ENCODE peak calls at places on chromosomes 7 and 10, in ten cellular contexts. One of them, this sample, is unnamed.

GRCh38 chr10:124727389-124727960 is 16.7 kb downstream of the FAM53B start:
- DNase-seq in ACHN: no peak
- DNase-seq in T-helper 1 cell: no peak
- DNase-seq in HCT116: no peak
- DNase-seq in GM04503: no peak
- DNase-seq in lower lobe of right lung: no peak
- DNase-seq in stimulated activated CD4-positive, alpha-beta T cell treated with anti-CD3 and anti-CD28 coated beads, Interleukin-12 subunit alpha, Interleukin-12 subunit beta, amount 100 ng/mL, for 4 hours: no peak
- DNase-seq in activated CD8-positive, alpha-beta memory T cell treated with anti-CD3 and anti-CD28 coated beads for 24 hours: peak; percentile 44
- DNase-seq in hepatic stellate cell: no peak
- DNase-seq in IMR-90: no peak
- DNase-seq in this sample: no peak

GRCh38 chr7:74284781-74285259 is 4.4 kb upstream of the CLIP2 start:
- DNase-seq in IMR-90: no peak
- DNase-seq in ACHN: no peak
- DNase-seq in hepatic stellate cell: no peak
- DNase-seq in activated CD8-positive, alpha-beta memory T cell treated with anti-CD3 and anti-CD28 coated beads for 24 hours: no peak
- DNase-seq in lower lobe of right lung: no peak
- DNase-seq in HCT116: no peak
- DNase-seq in GM04503: no peak
- DNase-seq in T-helper 1 cell: no peak
- DNase-seq in stimulated activated CD4-positive, alpha-beta T cell treated with anti-CD3 and anti-CD28 coated beads, Interleukin-12 subunit alpha, Interleukin-12 subunit beta, amount 100 ng/mL, for 4 hours: no peak
- DNase-seq in this sample: no peak

GRCh38 chr10:69060127-69060798 is 27.6 kb upstream of the SRGN start:
- DNase-seq in ACHN: no peak
- DNase-seq in hepatic stellate cell: no peak
- DNase-seq in GM04503: no peak
- DNase-seq in activated CD8-positive, alpha-beta memory T cell treated with anti-CD3 and anti-CD28 coated beads for 24 hours: no peak
- DNase-seq in T-helper 1 cell: no peak
- DNase-seq in IMR-90: no peak
- DNase-seq in stimulated activated CD4-positive, alpha-beta T cell treated with anti-CD3 and anti-CD28 coated beads, Interleukin-12 subunit alpha, Interleukin-12 subunit beta, amount 100 ng/mL, for 4 hours: no peak
- DNase-seq in lower lobe of right lung: no peak
- DNase-seq in HCT116: no peak
- DNase-seq in this sample: no peak

GRCh38 chr7:127536426-127537152 is 48.8 kb downstream of the GCC1 start:
- DNase-seq in HCT116: no peak
- DNase-seq in T-helper 1 cell: no peak
- DNase-seq in IMR-90: no peak
- DNase-seq in activated CD8-positive, alpha-beta memory T cell treated with anti-CD3 and anti-CD28 coated beads for 24 hours: no peak
- DNase-seq in hepatic stellate cell: no peak
- DNase-seq in ACHN: no peak
- DNase-seq in GM04503: no peak
- DNase-seq in lower lobe of right lung: no peak
- DNase-seq in stimulated activated CD4-positive, alpha-beta T cell treated with anti-CD3 and anti-CD28 coated beads, Interleukin-12 subunit alpha, Interleukin-12 subunit beta, amount 100 ng/mL, for 4 hours: no peak
- DNase-seq in this sample: no peak

GRCh38 chr7:150992833-150993302 is 2.1 kb downstream of the NOS3 start:
- DNase-seq in ACHN: peak; percentile 31
- DNase-seq in GM04503: no peak
- DNase-seq in hepatic stellate cell: peak; percentile 62
- DNase-seq in activated CD8-positive, alpha-beta memory T cell treated with anti-CD3 and anti-CD28 coated beads for 24 hours: no peak
- DNase-seq in IMR-90: no peak
- DNase-seq in stimulated activated CD4-positive, alpha-beta T cell treated with anti-CD3 and anti-CD28 coated beads, Interleukin-12 subunit alpha, Interleukin-12 subunit beta, amount 100 ng/mL, for 4 hours: no peak
- DNase-seq in lower lobe of right lung: no peak
- DNase-seq in T-helper 1 cell: no peak
- DNase-seq in HCT116: no peak
- DNase-seq in this sample: no peak

GRCh38 chr7:114934074-114934473 is 12.2 kb downstream of the MDFIC start:
- DNase-seq in T-helper 1 cell: no peak
- DNase-seq in GM04503: no peak
- DNase-seq in activated CD8-positive, alpha-beta memory T cell treated with anti-CD3 and anti-CD28 coated beads for 24 hours: no peak
- DNase-seq in ACHN: no peak
- DNase-seq in stimulated activated CD4-positive, alpha-beta T cell treated with anti-CD3 and anti-CD28 coated beads, Interleukin-12 subunit alpha, Interleukin-12 subunit beta, amount 100 ng/mL, for 4 hours: no peak
- DNase-seq in IMR-90: no peak
- DNase-seq in lower lobe of right lung: no peak
- DNase-seq in HCT116: no peak
- DNase-seq in hepatic stellate cell: no peak
- DNase-seq in this sample: no peak

GRCh38 chr10:71957546-71958275 is 6.5 kb upstream of the CHST3 start:
- DNase-seq in lower lobe of right lung: no peak
- DNase-seq in ACHN: peak; percentile 42
- DNase-seq in HCT116: no peak
- DNase-seq in hepatic stellate cell: no peak
- DNase-seq in T-helper 1 cell: no peak
- DNase-seq in IMR-90: no peak
- DNase-seq in GM04503: no peak
- DNase-seq in activated CD8-positive, alpha-beta memory T cell treated with anti-CD3 and anti-CD28 coated beads for 24 hours: no peak
- DNase-seq in stimulated activated CD4-positive, alpha-beta T cell treated with anti-CD3 and anti-CD28 coated beads, Interleukin-12 subunit alpha, Interleukin-12 subunit beta, amount 100 ng/mL, for 4 hours: no peak
- DNase-seq in this sample: no peak

GRCh38 chr10:127405221-127405620 is 143.9 kb upstream of the NPS start:
- DNase-seq in hepatic stellate cell: peak; percentile 59
- DNase-seq in IMR-90: peak; percentile 79
- DNase-seq in GM04503: peak; percentile 45
- DNase-seq in ACHN: peak; percentile 71
- DNase-seq in HCT116: no peak
- DNase-seq in lower lobe of right lung: no peak
- DNase-seq in T-helper 1 cell: no peak
- DNase-seq in activated CD8-positive, alpha-beta memory T cell treated with anti-CD3 and anti-CD28 coated beads for 24 hours: no peak
- DNase-seq in stimulated activated CD4-positive, alpha-beta T cell treated with anti-CD3 and anti-CD28 coated beads, Interleukin-12 subunit alpha, Interleukin-12 subunit beta, amount 100 ng/mL, for 4 hours: no peak
- DNase-seq in this sample: no peak

GRCh38 chr10:123027861-123028260 is 19.1 kb downstream of the ACADSB start:
- DNase-seq in T-helper 1 cell: no peak
- DNase-seq in ACHN: no peak
- DNase-seq in HCT116: no peak
- DNase-seq in hepatic stellate cell: no peak
- DNase-seq in stimulated activated CD4-positive, alpha-beta T cell treated with anti-CD3 and anti-CD28 coated beads, Interleukin-12 subunit alpha, Interleukin-12 subunit beta, amount 100 ng/mL, for 4 hours: no peak
- DNase-seq in GM04503: no peak
- DNase-seq in lower lobe of right lung: no peak
- DNase-seq in IMR-90: peak; percentile 14
- DNase-seq in activated CD8-positive, alpha-beta memory T cell treated with anti-CD3 and anti-CD28 coated beads for 24 hours: no peak
- DNase-seq in this sample: no peak

GRCh38 chr10:8311526-8312070 is 257.1 kb downstream of the GATA3 start:
- DNase-seq in HCT116: no peak
- DNase-seq in T-helper 1 cell: no peak
- DNase-seq in stimulated activated CD4-positive, alpha-beta T cell treated with anti-CD3 and anti-CD28 coated beads, Interleukin-12 subunit alpha, Interleukin-12 subunit beta, amount 100 ng/mL, for 4 hours: no peak
- DNase-seq in activated CD8-positive, alpha-beta memory T cell treated with anti-CD3 and anti-CD28 coated beads for 24 hours: no peak
- DNase-seq in hepatic stellate cell: no peak
- DNase-seq in IMR-90: no peak
- DNase-seq in lower lobe of right lung: no peak
- DNase-seq in GM04503: no peak
- DNase-seq in ACHN: no peak
- DNase-seq in this sample: no peak

GRCh38 chr7:519974-520458 is 370 bp upstream of the PDGFA start:
- DNase-seq in hepatic stellate cell: peak; percentile 85
- DNase-seq in HCT116: no peak
- DNase-seq in GM04503: no peak
- DNase-seq in stimulated activated CD4-positive, alpha-beta T cell treated with anti-CD3 and anti-CD28 coated beads, Interleukin-12 subunit alpha, Interleukin-12 subunit beta, amount 100 ng/mL, for 4 hours: peak; percentile 17
- DNase-seq in T-helper 1 cell: no peak
- DNase-seq in ACHN: peak; percentile 81
- DNase-seq in IMR-90: peak; percentile 36
- DNase-seq in lower lobe of right lung: peak; percentile 72
- DNase-seq in activated CD8-positive, alpha-beta memory T cell treated with anti-CD3 and anti-CD28 coated beads for 24 hours: peak; percentile 70
- DNase-seq in this sample: no peak

This sample was measured in type B pancreatic cell.